ENCODE peak calls at places on chromosome 17, in five cellular contexts. F is A549, S is IMR-90, G is MM.1S, U is kidney. X is an unnamed sample.

GRCh38 chr17:13001991-13002615 is 15.7 kb downstream of the ELAC2 start:
- DNase-seq in G (no peak), U (peak), F (no peak), S (peak), X (no peak)

GRCh38 chr17:12821376-12821940 is 32.2 kb downstream of the ARHGAP44 start:
- DNase-seq in U (no peak), S (peak), G (no peak), F (no peak), X (no peak)

GRCh38 chr17:29061036-29061435 is 18.1 kb downstream of the PIPOX start:
- DNase-seq in G (no peak), S (no peak), U (no peak), F (no peak), X (no peak)

GRCh38 chr17:18320301-18320700 is 5.2 kb downstream of the SMCR8 start:
- DNase-seq in G (no peak), S (no peak), U (peak), F (no peak), X (no peak)

GRCh38 chr17:56595831-56596740 is 2.6 kb downstream of the NOG start:
- DNase-seq in S (peak), U (no peak), F (no peak), G (no peak), X (peak)

GRCh38 chr17:29243792-29244191 is 2.9 kb upstream of the CRYBA1 start:
- DNase-seq in U (no peak), G (no peak), S (peak), F (peak), X (no peak)

GRCh38 chr17:65297384-65297783 is 160.2 kb downstream of the RGS9 start:
- DNase-seq in G (no peak), S (no peak), F (no peak), U (no peak), X (no peak)

GRCh38 chr17:12256380-12256995 is 235.8 kb downstream of the MAP2K4 start:
- DNase-seq in G (peak), U (no peak), F (peak), S (peak), X (peak)

GRCh38 chr17:35291802-35292201 is 48.9 kb downstream of the SLFN5 start:
- DNase-seq in S (peak), F (peak), U (no peak), G (no peak), X (no peak)

GRCh38 chr17:76707985-76708807 is 2.6 kb downstream of the MXRA7 start:
- DNase-seq in G (no peak), U (peak), F (no peak), S (no peak), X (peak)

GRCh38 chr17:16444258-16444886 is 29.0 kb downstream of the TRPV2 start:
- DNase-seq in F (peak), G (no peak), S (no peak), U (no peak), X (no peak)

GRCh38 chr17:6536053-6536452 is 20.3 kb downstream of the PITPNM3 start:
- DNase-seq in S (no peak), G (no peak), U (peak), F (no peak), X (no peak)

GRCh38 chr17:54903375-54903774 is 2.7 kb downstream of the TOM1L1 start:
- DNase-seq in G (no peak), F (peak), S (no peak), U (peak), X (no peak)

GRCh38 chr17:16477255-16477654 is 14.7 kb downstream of the LRRC75A start:
- DNase-seq in S (peak), F (peak), U (no peak), G (no peak), X (no peak)

GRCh38 chr17:2259769-2260536 is 43.6 kb downstream of the SMG6 start:
- DNase-seq in G (peak), F (no peak), S (peak), U (no peak), X (no peak)

GRCh38 chr17:1943432-1943802 is 81.7 kb downstream of the RTN4RL1 start:
- DNase-seq in U (no peak), S (no peak), F (no peak), G (no peak), X (no peak)

GRCh38 chr17:64134216-64134970 is 4.4 kb upstream of the ERN1 start:
- DNase-seq in G (peak), F (no peak), U (no peak), S (no peak), X (no peak)

GRCh38 chr17:42329025-42329976 is 41.0 kb downstream of the STAT5A start:
- DNase-seq in F (peak), S (peak), G (no peak), U (no peak), X (no peak)

GRCh38 chr17:7823581-7824001 is 10.4 kb upstream of the KDM6B start:
- DNase-seq in U (no peak), G (no peak), S (no peak), F (no peak), X (no peak)

GRCh38 chr17:39365252-39365651 is 36.2 kb downstream of the FBXL20 start:
- DNase-seq in U (no peak), S (peak), F (no peak), G (no peak), X (no peak)

GRCh38 chr17:15108992-15109391 is 156.1 kb downstream of the PMP22 start:
- DNase-seq in S (no peak), F (no peak), G (no peak), U (no peak), X (no peak)

GRCh38 chr17:15123593-15124590 is 141.2 kb downstream of the PMP22 start:
- DNase-seq in F (no peak), G (no peak), S (peak), U (no peak), X (no peak)

GRCh38 chr17:9839433-9839832 is 13.7 kb downstream of the GLP2R start:
- DNase-seq in U (no peak), S (peak), F (peak), G (no peak), X (no peak)

GRCh38 chr17:65173284-65173793 is 36.2 kb downstream of the RGS9 start:
- DNase-seq in G (no peak), S (peak), U (peak), F (peak), X (peak)

GRCh38 chr17:12136646-12137045 is 116.0 kb downstream of the MAP2K4 start:
- DNase-seq in S (no peak), U (no peak), F (no peak), G (no peak), X (no peak)

GRCh38 chr17:71460943-71461342 is 659.9 kb upstream of the SOX9 start:
- DNase-seq in G (no peak), S (peak), U (no peak), F (peak), X (peak)

GRCh38 chr17:781920-782731 is at the start of the genes GLOD4 and MRM3:
- DNase-seq in G (peak), S (peak), F (peak), U (peak), X (peak)
- TF ChIP-seq CTCF in G (peak), S (no peak), F (no peak), U (peak), X (peak)

GRCh38 chr17:81911969-81912368 is 770 bp upstream of the PCYT2 start:
- DNase-seq in F (no peak), S (no peak), U (no peak), G (no peak), X (no peak)

GRCh38 chr17:81914103-81914850 is 3.1 kb upstream of the PCYT2 start:
- DNase-seq in F (no peak), U (no peak), G (no peak), S (no peak), X (no peak)

GRCh38 chr17:81913394-81914102 is 2.3 kb upstream of the PCYT2 start:
- DNase-seq in S (no peak), F (no peak), U (no peak), G (no peak), X (no peak)

GRCh38 chr17:81911277-81911961 is at the start of gene PCYT2:
- DNase-seq in G (peak), U (peak), F (peak), S (peak), X (peak)

DNA sequence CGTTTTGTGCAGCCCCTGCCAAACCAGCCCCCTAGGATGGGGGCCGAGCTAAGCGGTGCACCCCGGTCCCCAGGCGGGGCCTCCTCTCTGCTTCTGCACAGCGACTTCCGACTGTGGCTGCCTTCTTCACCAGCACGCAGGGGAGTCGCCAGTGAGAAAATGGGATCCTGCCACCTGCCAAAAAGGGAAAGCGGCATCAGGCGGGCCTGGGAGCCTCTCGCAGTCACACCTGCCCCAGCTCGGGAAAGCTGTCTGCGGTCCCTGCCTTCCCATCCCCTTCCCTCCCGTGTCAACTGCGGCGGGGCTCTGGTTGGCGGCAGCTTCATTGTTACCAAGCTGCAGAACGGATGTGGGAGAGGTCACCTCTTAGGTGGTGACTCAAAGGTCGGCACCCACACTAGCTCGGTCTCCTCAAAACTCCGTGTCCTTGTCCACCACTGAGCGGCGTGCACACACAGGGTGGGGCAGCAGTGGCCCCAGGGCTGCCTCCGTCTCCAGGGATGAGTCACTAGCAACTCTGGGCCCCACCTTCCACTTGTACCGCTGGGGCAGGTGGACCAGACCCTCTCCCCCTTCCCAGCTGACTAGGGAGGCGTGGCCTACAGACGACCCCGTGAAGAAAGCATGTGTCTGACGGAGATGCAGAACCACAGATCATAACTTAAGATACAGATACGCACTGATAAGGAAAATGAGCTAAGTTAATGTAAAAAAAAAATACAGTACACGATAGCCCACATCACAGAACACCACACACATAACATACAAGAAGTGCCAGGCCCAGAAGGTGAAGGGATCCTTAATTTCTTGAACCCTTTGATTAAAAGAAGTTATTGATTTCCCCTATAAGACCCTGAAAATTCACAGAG is 1.5 kb upstream of the PCYT2 start:
- DNase-seq in G (no peak), S (no peak), U (no peak), F (no peak), X (no peak)
- TF ChIP-seq CTCF in G (no peak), S (no peak), U (no peak), F (no peak), X (no peak)

DNA sequence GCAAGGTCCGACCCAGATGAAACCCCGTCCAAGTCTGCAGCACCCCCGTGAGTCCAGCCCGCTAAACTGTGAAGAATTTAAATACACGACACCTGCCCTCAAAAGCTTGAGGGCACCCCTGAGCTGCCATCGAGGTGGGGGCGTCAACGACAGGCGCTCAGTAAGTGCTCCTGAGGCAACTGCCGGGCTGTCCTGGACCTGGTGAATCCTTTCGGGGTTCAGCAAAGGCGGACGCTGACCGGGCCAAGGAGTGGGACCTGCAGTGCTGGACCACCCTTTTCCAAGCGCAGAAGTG is 512 bp upstream of the ENDOV start:
- DNase-seq in F (peak), S (no peak), U (no peak), G (peak), X (no peak)
- TF ChIP-seq CTCF in F (no peak), S (no peak), U (no peak), G (no peak), X (no peak)

DNA sequence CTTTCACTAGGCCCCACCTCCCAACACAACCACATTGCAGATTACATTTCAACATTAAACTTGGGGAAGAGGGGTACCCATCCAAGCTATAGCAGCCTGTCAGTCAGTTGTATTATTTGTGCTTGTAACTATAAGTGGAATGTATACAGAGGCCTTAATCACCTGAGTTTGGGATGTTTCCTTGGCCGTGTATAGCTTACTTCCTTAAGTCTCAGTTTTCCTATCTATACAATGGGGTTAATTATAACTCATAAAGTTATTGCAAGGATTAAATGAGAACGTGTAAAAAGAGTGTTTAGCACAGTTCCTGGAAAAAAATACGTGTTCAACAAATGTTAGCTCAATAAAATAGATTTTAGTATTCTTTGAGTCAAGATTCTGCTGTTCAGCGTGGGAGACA is 165.5 kb upstream of the FAM20A start:
- DNase-seq in U (no peak), F (no peak), G (no peak), S (no peak), X (no peak)
- TF ChIP-seq CTCF in U (no peak), F (no peak), G (no peak), S (no peak), X (no peak)

GRCh38 chr17:41324180-41325075 is 8.9 kb upstream of the KRTAP17-1 start:
- DNase-seq in S (peak), G (peak), F (peak), U (no peak), X (no peak)
- TF ChIP-seq CTCF in S (peak), G (peak), F (peak), U (no peak), X (no peak)

X was measured in endothelial cell.